ENCODE peak calls at places on chromosomes 2 and 18, in ten cellular contexts. D, C, V, E, Q, S, F, I, P and M are unnamed samples.

GRCh38 chr18:66752733-66753132 is 148.8 kb upstream of the CDH19 start:
- DNase-seq in D (no peak), C (no peak), V (no peak), E (no peak), Q (no peak), S (no peak), F (no peak), I (no peak), P (no peak), M (no peak)

GRCh38 chr2:236674646-236675045 is 105.0 kb downstream of the ACKR3 start:
- DNase-seq in D (no peak), C (no peak), V (no peak), E (no peak), Q (no peak), S (no peak), F (no peak), I (no peak), P (no peak), M (no peak)

GRCh38 chr2:114548151-114548550 is 105.7 kb downstream of the DPP10 start:
- DNase-seq in D (no peak), C (no peak), V (no peak), E (no peak), Q (no peak), S (no peak), F (no peak), I (no peak), P (no peak), M (no peak)

GRCh38 chr2:235216901-235217300 is 265.1 kb downstream of the SH3BP4 start:
- DNase-seq in D (no peak), C (no peak), V (no peak), E (no peak), Q (peak), S (no peak), F (no peak), I (no peak), P (no peak), M (no peak)

GRCh38 chr2:124753842-124754241 is 728.8 kb downstream of the CNTNAP5 start:
- DNase-seq in D (no peak), C (no peak), V (no peak), E (no peak), Q (no peak), S (no peak), F (no peak), I (no peak), P (no peak), M (no peak)

GRCh38 chr2:210965472-210965871 is 409.1 kb downstream of the CPS1 start:
- DNase-seq in D (no peak), C (no peak), V (no peak), E (no peak), Q (peak), S (no peak), F (no peak), I (no peak), P (no peak), M (no peak)

GRCh38 chr2:66696374-66696773 is 261.4 kb downstream of the MEIS1 start:
- DNase-seq in D (no peak), C (no peak), V (no peak), E (no peak), Q (no peak), S (no peak), F (no peak), I (no peak), P (no peak), M (no peak)

GRCh38 chr2:216974321-216975302 is 114.7 kb upstream of the TNP1 start:
- DNase-seq in D (peak), C (no peak), V (no peak), E (no peak), Q (no peak), S (no peak), F (no peak), I (no peak), P (no peak), M (no peak)

GRCh38 chr2:7539760-7540159 is 622.5 kb downstream of the RNF144A start:
- DNase-seq in D (no peak), C (no peak), V (no peak), E (no peak), Q (peak), S (no peak), F (no peak), I (no peak), P (no peak), M (no peak)

GRCh38 chr18:64191069-64191468 is 42.2 kb upstream of the LINC00305 start:
- DNase-seq in D (no peak), C (no peak), V (no peak), E (no peak), Q (no peak), S (no peak), F (no peak), I (no peak), P (no peak), M (no peak)

GRCh38 chr2:64617631-64618151 is 36.0 kb downstream of the SERTAD2 start:
- DNase-seq in D (no peak), C (no peak), V (no peak), E (peak), Q (no peak), S (no peak), F (no peak), I (no peak), P (no peak), M (no peak)

GRCh38 chr2:45986509-45986908 is 310.7 kb upstream of the EPAS1 start:
- DNase-seq in D (no peak), C (no peak), V (no peak), E (no peak), Q (no peak), S (no peak), F (no peak), I (no peak), P (no peak), M (no peak)

GRCh38 chr18:56407631-56408030 is 230.8 kb downstream of the TXNL1 start:
- DNase-seq in D (no peak), C (no peak), V (no peak), E (peak), Q (peak), S (no peak), F (no peak), I (no peak), P (no peak), M (no peak)

GRCh38 chr2:236366049-236366387 is 101.8 kb upstream of the ASB18 start:
- DNase-seq in D (no peak), C (no peak), V (no peak), E (no peak), Q (no peak), S (no peak), F (no peak), I (no peak), P (no peak), M (no peak)

GRCh38 chr2:120809576-120810440 is 74.1 kb downstream of the GLI2 start:
- DNase-seq in D (no peak), C (no peak), V (no peak), E (no peak), Q (no peak), S (no peak), F (no peak), I (no peak), P (no peak), M (no peak)